ENCODE peak calls at places on chromosomes 7 and 10, in five cellular contexts. One of them, this sample, is unnamed.
A peak's percentile ranks its signal among the peaks of the same experiment; 100 is the strongest.

GRCh38 chr7:153682628-153683027 is 369.6 kb upstream of the DPP6 start:
- DNase-seq in stimulated activated CD4-positive, alpha-beta T cell treated with anti-CD3 and anti-CD28 coated beads, Interleukin-12 subunit alpha, Interleukin-12 subunit beta, amount 100 ng/mL, for 24 hours: no peak
- DNase-seq in GDM1: no peak
- DNase-seq in NCI-H446: no peak
- DNase-seq in GM23338: no peak
- DNase-seq in this sample: no peak

GRCh38 chr7:98286701-98287485 is 5.4 kb downstream of the BRI3 start:
- DNase-seq in stimulated activated CD4-positive, alpha-beta T cell treated with anti-CD3 and anti-CD28 coated beads, Interleukin-12 subunit alpha, Interleukin-12 subunit beta, amount 100 ng/mL, for 24 hours: no peak
- DNase-seq in GDM1: no peak
- DNase-seq in NCI-H446: no peak
- DNase-seq in GM23338: no peak
- DNase-seq in this sample: no peak

GRCh38 chr10:69835875-69836727 is 34.4 kb downstream of the COL13A1 start:
- DNase-seq in stimulated activated CD4-positive, alpha-beta T cell treated with anti-CD3 and anti-CD28 coated beads, Interleukin-12 subunit alpha, Interleukin-12 subunit beta, amount 100 ng/mL, for 24 hours: no peak
- DNase-seq in GDM1: peak; percentile 17
- DNase-seq in NCI-H446: no peak
- DNase-seq in GM23338: no peak
- DNase-seq in this sample: no peak

GRCh38 chr10:133159950-133160812 is at the start of gene KNDC1:
- DNase-seq in stimulated activated CD4-positive, alpha-beta T cell treated with anti-CD3 and anti-CD28 coated beads, Interleukin-12 subunit alpha, Interleukin-12 subunit beta, amount 100 ng/mL, for 24 hours: no peak
- DNase-seq in GDM1: peak; percentile 27
- DNase-seq in NCI-H446: no peak
- DNase-seq in GM23338: peak; percentile 75
- DNase-seq in this sample: no peak

GRCh38 chr10:38016354-38016753 is 5.9 kb downstream of the ZNF33A start:
- DNase-seq in stimulated activated CD4-positive, alpha-beta T cell treated with anti-CD3 and anti-CD28 coated beads, Interleukin-12 subunit alpha, Interleukin-12 subunit beta, amount 100 ng/mL, for 24 hours: no peak
- DNase-seq in GDM1: no peak
- DNase-seq in NCI-H446: no peak
- DNase-seq in GM23338: no peak
- DNase-seq in this sample: no peak

GRCh38 chr10:103416436-103417147 is 20.2 kb downstream of the PDCD11 start:
- DNase-seq in stimulated activated CD4-positive, alpha-beta T cell treated with anti-CD3 and anti-CD28 coated beads, Interleukin-12 subunit alpha, Interleukin-12 subunit beta, amount 100 ng/mL, for 24 hours: no peak
- DNase-seq in GDM1: peak; percentile 24
- DNase-seq in NCI-H446: peak; percentile 7
- DNase-seq in GM23338: peak; percentile 62
- DNase-seq in this sample: peak; percentile 73

GRCh38 chr10:29120216-29120615 is 168.7 kb upstream of the LYZL1 start:
- DNase-seq in stimulated activated CD4-positive, alpha-beta T cell treated with anti-CD3 and anti-CD28 coated beads, Interleukin-12 subunit alpha, Interleukin-12 subunit beta, amount 100 ng/mL, for 24 hours: no peak
- DNase-seq in GDM1: no peak
- DNase-seq in NCI-H446: no peak
- DNase-seq in GM23338: no peak
- DNase-seq in this sample: no peak

GRCh38 chr10:72694476-72695369 is 2.8 kb downstream of the MCU start:
- DNase-seq in stimulated activated CD4-positive, alpha-beta T cell treated with anti-CD3 and anti-CD28 coated beads, Interleukin-12 subunit alpha, Interleukin-12 subunit beta, amount 100 ng/mL, for 24 hours: no peak
- DNase-seq in GDM1: peak; percentile 45
- DNase-seq in NCI-H446: peak; percentile 14
- DNase-seq in GM23338: no peak
- DNase-seq in this sample: peak; percentile 59

GRCh38 chr10:71975087-71975890 is 11.1 kb downstream of the CHST3 start:
- DNase-seq in stimulated activated CD4-positive, alpha-beta T cell treated with anti-CD3 and anti-CD28 coated beads, Interleukin-12 subunit alpha, Interleukin-12 subunit beta, amount 100 ng/mL, for 24 hours: no peak
- DNase-seq in GDM1: no peak
- DNase-seq in NCI-H446: peak; percentile 34
- DNase-seq in GM23338: no peak
- DNase-seq in this sample: peak; percentile 29

GRCh38 chr10:73865459-73866442 is 8.6 kb downstream of the CAMK2G start:
- DNase-seq in stimulated activated CD4-positive, alpha-beta T cell treated with anti-CD3 and anti-CD28 coated beads, Interleukin-12 subunit alpha, Interleukin-12 subunit beta, amount 100 ng/mL, for 24 hours: peak; percentile 43
- DNase-seq in GDM1: peak; percentile 93
- DNase-seq in NCI-H446: no peak
- DNase-seq in GM23338: no peak
- DNase-seq in this sample: peak; percentile 54

GRCh38 chr10:71868192-71868697 is 17.2 kb upstream of the PSAP start:
- DNase-seq in stimulated activated CD4-positive, alpha-beta T cell treated with anti-CD3 and anti-CD28 coated beads, Interleukin-12 subunit alpha, Interleukin-12 subunit beta, amount 100 ng/mL, for 24 hours: no peak
- DNase-seq in GDM1: no peak
- DNase-seq in NCI-H446: no peak
- DNase-seq in GM23338: no peak
- DNase-seq in this sample: no peak

GRCh38 chr10:1643161-1643910 is 94.0 kb downstream of the ADARB2 start:
- DNase-seq in stimulated activated CD4-positive, alpha-beta T cell treated with anti-CD3 and anti-CD28 coated beads, Interleukin-12 subunit alpha, Interleukin-12 subunit beta, amount 100 ng/mL, for 24 hours: peak; percentile 8
- DNase-seq in GDM1: no peak
- DNase-seq in NCI-H446: no peak
- DNase-seq in GM23338: peak; percentile 86
- DNase-seq in this sample: no peak

GRCh38 chr10:35425596-35425995 is 89.3 kb downstream of the CCNY start:
- DNase-seq in stimulated activated CD4-positive, alpha-beta T cell treated with anti-CD3 and anti-CD28 coated beads, Interleukin-12 subunit alpha, Interleukin-12 subunit beta, amount 100 ng/mL, for 24 hours: no peak
- DNase-seq in GDM1: no peak
- DNase-seq in NCI-H446: no peak
- DNase-seq in GM23338: no peak
- DNase-seq in this sample: no peak

GRCh38 chr10:102604379-102604960 is 39.8 kb upstream of the TRIM8 start:
- DNase-seq in stimulated activated CD4-positive, alpha-beta T cell treated with anti-CD3 and anti-CD28 coated beads, Interleukin-12 subunit alpha, Interleukin-12 subunit beta, amount 100 ng/mL, for 24 hours: no peak
- DNase-seq in GDM1: no peak
- DNase-seq in NCI-H446: no peak
- DNase-seq in GM23338: no peak
- DNase-seq in this sample: peak; percentile 60

GRCh38 chr7:89029864-89030263 is 234.3 kb upstream of the TEX47 start:
- DNase-seq in stimulated activated CD4-positive, alpha-beta T cell treated with anti-CD3 and anti-CD28 coated beads, Interleukin-12 subunit alpha, Interleukin-12 subunit beta, amount 100 ng/mL, for 24 hours: no peak
- DNase-seq in GDM1: no peak
- DNase-seq in NCI-H446: no peak
- DNase-seq in GM23338: no peak
- DNase-seq in this sample: no peak

GRCh38 chr10:79390057-79390456 is 42.8 kb downstream of the PPIF start:
- DNase-seq in stimulated activated CD4-positive, alpha-beta T cell treated with anti-CD3 and anti-CD28 coated beads, Interleukin-12 subunit alpha, Interleukin-12 subunit beta, amount 100 ng/mL, for 24 hours: no peak
- DNase-seq in GDM1: no peak
- DNase-seq in NCI-H446: no peak
- DNase-seq in GM23338: no peak
- DNase-seq in this sample: no peak

GRCh38 chr10:114437456-114438292 is 33.4 kb upstream of the AFAP1L2 start:
- DNase-seq in stimulated activated CD4-positive, alpha-beta T cell treated with anti-CD3 and anti-CD28 coated beads, Interleukin-12 subunit alpha, Interleukin-12 subunit beta, amount 100 ng/mL, for 24 hours: no peak
- DNase-seq in GDM1: no peak
- DNase-seq in NCI-H446: no peak
- DNase-seq in GM23338: peak; percentile 50
- DNase-seq in this sample: peak; percentile 15

GRCh38 chr7:92698237-92698841 is 108.1 kb upstream of the FAM133B start:
- DNase-seq in stimulated activated CD4-positive, alpha-beta T cell treated with anti-CD3 and anti-CD28 coated beads, Interleukin-12 subunit alpha, Interleukin-12 subunit beta, amount 100 ng/mL, for 24 hours: no peak
- DNase-seq in GDM1: no peak
- DNase-seq in NCI-H446: peak; percentile 29
- DNase-seq in GM23338: no peak
- DNase-seq in this sample: peak; percentile 66

GRCh38 chr10:69014171-69014570 is 25.6 kb downstream of the KIFBP start:
- DNase-seq in stimulated activated CD4-positive, alpha-beta T cell treated with anti-CD3 and anti-CD28 coated beads, Interleukin-12 subunit alpha, Interleukin-12 subunit beta, amount 100 ng/mL, for 24 hours: no peak
- DNase-seq in GDM1: no peak
- DNase-seq in NCI-H446: no peak
- DNase-seq in GM23338: no peak
- DNase-seq in this sample: no peak